ENCODE peak calls at places on chromosome 17, in ten cellular contexts. F, H, P, V, W, E, X, S, O and N are unnamed samples.

GRCh38 chr17:47684535-47685193 is 9.3 kb upstream of the TBKBP1 start:
- DNase-seq in F (no peak), H (no peak), P (no peak), V (no peak), W (no peak), E (no peak), X (no peak), S (no peak), O (no peak), N (no peak)

GRCh38 chr17:48728232-48729231 is at the start of gene HOXB13:
- DNase-seq in F (no peak), H (no peak), P (peak; percentile 88), V (peak; percentile 44), W (peak; percentile 38), E (no peak), X (no peak), S (no peak), O (peak; percentile 53), N (peak; percentile 63)

GRCh38 chr17:40516581-40517285 is 15.3 kb upstream of the TNS4 start:
- DNase-seq in F (peak; percentile 41), H (no peak), P (peak; percentile 85), V (peak; percentile 52), W (no peak), E (peak; percentile 80), X (no peak), S (no peak), O (peak; percentile 60), N (no peak)

GRCh38 chr17:2693561-2694380 is 17.8 kb downstream of the CLUH start:
- DNase-seq in F (no peak), H (no peak), P (no peak), V (no peak), W (no peak), E (peak; percentile 47), X (no peak), S (peak; percentile 13), O (no peak), N (no peak)

GRCh38 chr17:72056155-72056554 is 64.7 kb upstream of the SOX9 start:
- DNase-seq in F (no peak), H (no peak), P (no peak), V (no peak), W (no peak), E (no peak), X (no peak), S (no peak), O (no peak), N (no peak)

GRCh38 chr17:30095507-30096244 is 20.9 kb upstream of the NSRP1 start:
- DNase-seq in F (no peak), H (peak; percentile 78), P (peak; percentile 79), V (peak; percentile 58), W (peak; percentile 49), E (no peak), X (no peak), S (no peak), O (no peak), N (no peak)

GRCh38 chr17:31297090-31297489 is at the start of gene OMG:
- DNase-seq in F (no peak), H (no peak), P (no peak), V (no peak), W (no peak), E (no peak), X (peak; percentile 71), S (no peak), O (no peak), N (no peak)

GRCh38 chr17:18184143-18185007 is 747 bp downstream of the ALKBH5 start:
- DNase-seq in F (peak; percentile 50), H (no peak), P (peak; percentile 56), V (peak; percentile 74), W (no peak), E (peak; percentile 70), X (peak; percentile 60), S (peak; percentile 61), O (peak; percentile 71), N (no peak)

GRCh38 chr17:4161179-4161559 is 18.2 kb downstream of the CYB5D2 start:
- DNase-seq in F (no peak), H (peak; percentile 81), P (peak; percentile 90), V (no peak), W (peak; percentile 31), E (no peak), X (no peak), S (no peak), O (no peak), N (no peak)

GRCh38 chr17:13740692-13741091 is 139.0 kb upstream of the HS3ST3A1 start:
- DNase-seq in F (no peak), H (no peak), P (no peak), V (no peak), W (no peak), E (no peak), X (no peak), S (no peak), O (no peak), N (no peak)

GRCh38 chr17:61587807-61588660 is 3.0 kb downstream of the NACA2 start:
- DNase-seq in F (no peak), H (no peak), P (no peak), V (no peak), W (no peak), E (no peak), X (no peak), S (no peak), O (no peak), N (no peak)

GRCh38 chr17:45719335-45720071 is 64.6 kb upstream of the CRHR1 start:
- DNase-seq in F (no peak), H (peak; percentile 80), P (peak; percentile 77), V (peak; percentile 16), W (peak; percentile 84), E (no peak), X (no peak), S (no peak), O (no peak), N (no peak)

GRCh38 chr17:7562208-7562605 is 488 bp downstream of the SENP3 start:
- DNase-seq in F (no peak), H (no peak), P (no peak), V (no peak), W (no peak), E (no peak), X (no peak), S (no peak), O (no peak), N (no peak)

GRCh38 chr17:21042434-21043295 is at the start of gene USP22:
- DNase-seq in F (peak; percentile 94), H (no peak), P (no peak), V (no peak), W (no peak), E (no peak), X (peak; percentile 93), S (peak; percentile 35), O (peak; percentile 94), N (no peak)

GRCh38 chr17:8087075-8087941 is at the start of gene ALOX12B:
- DNase-seq in F (no peak), H (no peak), P (no peak), V (no peak), W (no peak), E (no peak), X (no peak), S (no peak), O (no peak), N (no peak)

GRCh38 chr17:83143817-83144231 is 64.4 kb downstream of the METRNL start:
- DNase-seq in F (no peak), H (no peak), P (no peak), V (no peak), W (no peak), E (no peak), X (no peak), S (no peak), O (no peak), N (no peak)